ENCODE peak calls at places on chromosomes 4 and X, in nine cellular contexts. F is mesothelial cell of epicardium; M is HTR-8/SVneo; G is stimulated activated CD4-positive, alpha-beta T cell treated with anti-CD3 and anti-CD28 coated beads, Interleukin-4, amount 100 ng/mL, for 24 hours; P is T-helper 17 cell; X is HFF-Myc; B is Calu3; S is CD8-positive, alpha-beta T cell; L is IMR-90. N is an unnamed sample.

GRCh38 chrX:9148626-9149385 is 114.9 kb upstream of the FAM9B start:
- DNase-seq in F (no peak), M (peak), G (no peak), P (no peak), X (no peak), B (no peak), S (no peak), L (peak), N (no peak)

GRCh38 chrX:9677098-9677739 is 88.4 kb downstream of the GPR143 start:
- DNase-seq in F (no peak), M (no peak), G (peak), P (no peak), X (peak), B (no peak), S (no peak), L (peak), N (no peak)

GRCh38 chr4:181688416-181688815 is 554.8 kb upstream of the TENM3 start:
- DNase-seq in F (no peak), M (no peak), G (no peak), P (no peak), X (no peak), B (no peak), S (no peak), L (peak), N (no peak)

GRCh38 chrX:103918584-103919335 is 43.7 kb upstream of the TMSB15B start:
- DNase-seq in F (no peak), M (peak), G (peak), P (peak), X (no peak), B (peak), S (peak), L (peak), N (peak)

GRCh38 chr4:138542191-138542771 is 300.1 kb upstream of the SLC7A11 start:
- DNase-seq in F (no peak), M (no peak), G (no peak), P (no peak), X (no peak), B (no peak), S (no peak), L (peak), N (no peak)

GRCh38 chr4:121714548-121714947 is 17.8 kb upstream of the ANXA5 start:
- DNase-seq in F (no peak), M (no peak), G (no peak), P (no peak), X (no peak), B (no peak), S (no peak), L (no peak), N (no peak)

GRCh38 chr4:184784628-184785257 is 41.0 kb downstream of the ACSL1 start:
- DNase-seq in F (no peak), M (no peak), G (no peak), P (no peak), X (no peak), B (no peak), S (no peak), L (no peak), N (no peak)

GRCh38 chr4:2413821-2414610 is 4.4 kb downstream of the ZFYVE28 start:
- DNase-seq in F (no peak), M (no peak), G (peak), P (peak), X (no peak), B (no peak), S (peak), L (no peak), N (no peak)

GRCh38 chr4:9867746-9868425 is 86.5 kb downstream of the DRD5 start:
- DNase-seq in F (no peak), M (no peak), G (no peak), P (no peak), X (no peak), B (no peak), S (no peak), L (no peak), N (no peak)

N was measured in H1.